ENCODE peak calls at places on chromosomes 13 and 19, in five cellular contexts. F is H1, M is IMR-90, H is H9, O is mesenchymal stem cell. P is an unnamed sample.

GRCh38 chr13:43640476-43640875 is 146.3 kb downstream of the ENOX1 start:
- DNase-seq in O (no peak), H (no peak), M (no peak), F (no peak), P (no peak)

GRCh38 chr19:47694466-47695273 is 18.6 kb upstream of the EHD2 start:
- DNase-seq in M (no peak), H (no peak), O (no peak), F (no peak), P (no peak)

GRCh38 chr19:58150328-58150921 is at the start of gene ZNF329:
- DNase-seq in O (peak), H (peak), M (peak), F (peak), P (peak)

GRCh38 chr13:30869491-30869890 is 36.6 kb upstream of the MEDAG start:
- DNase-seq in H (no peak), O (no peak), F (no peak), M (peak), P (no peak)

GRCh38 chr19:2542341-2543069 is 66.6 kb downstream of the GADD45B start:
- DNase-seq in H (peak), O (peak), M (peak), F (no peak), P (no peak)

GRCh38 chr13:24052547-24052981 is 108.0 kb upstream of the SPATA13 start:
- DNase-seq in H (no peak), M (peak), O (peak), F (no peak), P (no peak)

GRCh38 chr19:58021541-58022282 is 12.1 kb upstream of the ZSCAN1 start:
- DNase-seq in O (peak), H (peak), F (peak), M (peak), P (peak)

GRCh38 chr13:51020600-51020999 is 90.5 kb downstream of the C13orf42 start:
- DNase-seq in M (no peak), O (no peak), H (no peak), F (no peak), P (no peak)

GRCh38 chr19:46321653-46322052 is 24.8 kb downstream of the HIF3A start:
- DNase-seq in F (no peak), O (no peak), M (no peak), H (no peak), P (no peak)

GRCh38 chr13:106755542-106755941 is 187.6 kb upstream of the ARGLU1 start:
- DNase-seq in F (no peak), M (no peak), O (no peak), H (no peak), P (no peak)

GRCh38 chr13:102847272-102848234 is 1.7 kb downstream of the ERCC5 start:
- DNase-seq in F (no peak), H (no peak), O (peak), M (peak), P (no peak)

GRCh38 chr19:41302624-41303351 is 7.2 kb upstream of the CCDC97 start:
- DNase-seq in F (no peak), O (no peak), M (no peak), H (no peak), P (no peak)

GRCh38 chr19:16463991-16464575 is 7.7 kb downstream of the EPS15L1 start:
- DNase-seq in F (no peak), O (peak), M (peak), H (no peak), P (no peak)

GRCh38 chr13:21316376-21316775 is 139.9 kb downstream of the MRPL57 start:
- DNase-seq in O (no peak), M (no peak), H (no peak), F (no peak), P (no peak)

GRCh38 chr13:50512602-50513527 is 330.6 kb downstream of the DLEU7 start:
- DNase-seq in H (no peak), O (peak), F (no peak), M (peak), P (no peak)

DNA sequence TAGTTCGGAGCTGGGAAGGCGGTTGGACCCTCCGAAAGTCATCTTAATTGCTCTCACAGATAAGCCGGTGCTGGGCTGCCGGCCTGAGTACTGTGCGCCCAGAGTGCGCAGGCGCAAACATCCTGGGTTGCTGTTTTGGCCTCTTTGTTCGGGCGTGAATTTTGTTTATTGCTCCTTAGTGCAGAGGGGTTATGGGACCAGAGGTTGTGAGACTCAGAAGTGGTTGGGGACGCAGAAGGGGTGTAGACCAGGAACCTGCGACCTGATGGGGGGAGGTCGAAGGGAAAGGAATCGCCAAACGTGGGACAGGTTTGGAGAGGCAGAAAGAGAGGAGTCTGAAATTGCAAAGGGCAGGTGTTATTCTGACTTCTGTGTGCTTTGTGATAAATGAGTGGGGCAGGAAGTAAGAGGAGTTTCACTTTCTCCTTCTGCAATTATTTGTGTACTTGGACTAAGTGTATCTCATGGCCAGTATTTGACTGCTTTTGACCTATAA is 607 bp upstream of the ZNF566 start:
- DNase-seq in F (no peak), H (peak), O (no peak), M (peak), P (peak)
- H3K9ac ChIP-seq in F (peak), H (peak), O (peak), M (peak), P (no peak)

GRCh38 chr13:59643906-59644626 is 519.7 kb downstream of the DIAPH3 start:
- DNase-seq in H (no peak), O (no peak), F (no peak), M (no peak), P (no peak)
- H2BK15ac ChIP-seq in H (no peak), O (no peak), F (no peak), M (no peak), P (no peak)

GRCh38 chr13:46648166-46648607 is 95.2 kb downstream of the LRCH1 start:
- DNase-seq in F (no peak), M (peak), H (no peak), O (peak), P (no peak)
- H4K91ac ChIP-seq in F (no peak), M (no peak), H (no peak), O (no peak), P (no peak)

GRCh38 chr19:50356691-50357177 is 8.7 kb downstream of the NAPSA start:
- DNase-seq in F (no peak), H (no peak), O (no peak), M (no peak), P (no peak)

GRCh38 chr19:50357178-50358100 is 8.0 kb downstream of the NAPSA start:
- DNase-seq in M (peak), F (peak), O (peak), H (peak), P (peak)

GRCh38 chr19:50361290-50362029 is 4.0 kb downstream of the NAPSA start:
- DNase-seq in H (no peak), F (no peak), M (no peak), O (no peak), P (no peak)

GRCh38 chr19:50359432-50359818 is 6.0 kb downstream of the NAPSA start:
- DNase-seq in H (no peak), M (no peak), F (no peak), O (no peak), P (no peak)

GRCh38 chr19:50358483-50359431 is 6.7 kb downstream of the NAPSA start:
- DNase-seq in F (no peak), H (no peak), M (peak), O (no peak), P (no peak)
- H3K9ac ChIP-seq in F (no peak), H (no peak), M (peak), O (peak), P (no peak)

DNA sequence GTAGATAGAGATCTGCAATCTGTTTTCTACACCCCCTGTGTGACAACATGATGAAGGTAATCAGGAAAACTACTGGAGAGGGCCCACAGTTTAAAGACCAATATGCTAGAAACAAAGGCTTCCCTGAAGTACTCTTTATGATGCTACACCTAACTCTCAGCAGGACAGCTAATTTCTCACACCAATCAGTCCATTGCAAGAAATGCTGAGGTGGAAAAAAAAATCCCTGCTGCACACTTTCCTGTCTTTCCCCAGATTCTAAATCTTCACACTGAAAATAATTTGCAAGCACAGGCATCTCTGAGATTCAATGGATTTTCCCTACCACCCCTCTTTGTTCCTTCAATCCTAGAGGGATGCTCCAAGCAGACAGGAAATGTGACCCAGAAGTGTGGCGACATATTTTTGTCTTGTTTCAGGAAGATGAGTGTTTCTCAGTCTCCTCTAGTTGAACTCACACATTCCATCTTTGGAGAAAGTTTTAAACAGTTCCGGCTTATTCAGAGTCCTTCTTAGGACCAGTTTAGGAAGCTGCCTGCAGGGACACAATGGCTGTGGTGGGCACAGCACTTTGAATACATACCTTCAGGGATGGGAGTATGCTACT is 671.6 kb downstream of the DIAPH3 start:
- DNase-seq in F (no peak), O (peak), H (no peak), M (peak), P (no peak)
- H2BK15ac ChIP-seq in F (no peak), O (no peak), H (no peak), M (no peak), P (no peak)

GRCh38 chr19:18283338-18283737 is 1.9 kb upstream of the JUND start:
- DNase-seq in O (no peak), M (no peak), H (no peak), F (no peak), P (no peak)
- H4K91ac ChIP-seq in O (peak), M (no peak), H (no peak), F (no peak), P (no peak)

DNA sequence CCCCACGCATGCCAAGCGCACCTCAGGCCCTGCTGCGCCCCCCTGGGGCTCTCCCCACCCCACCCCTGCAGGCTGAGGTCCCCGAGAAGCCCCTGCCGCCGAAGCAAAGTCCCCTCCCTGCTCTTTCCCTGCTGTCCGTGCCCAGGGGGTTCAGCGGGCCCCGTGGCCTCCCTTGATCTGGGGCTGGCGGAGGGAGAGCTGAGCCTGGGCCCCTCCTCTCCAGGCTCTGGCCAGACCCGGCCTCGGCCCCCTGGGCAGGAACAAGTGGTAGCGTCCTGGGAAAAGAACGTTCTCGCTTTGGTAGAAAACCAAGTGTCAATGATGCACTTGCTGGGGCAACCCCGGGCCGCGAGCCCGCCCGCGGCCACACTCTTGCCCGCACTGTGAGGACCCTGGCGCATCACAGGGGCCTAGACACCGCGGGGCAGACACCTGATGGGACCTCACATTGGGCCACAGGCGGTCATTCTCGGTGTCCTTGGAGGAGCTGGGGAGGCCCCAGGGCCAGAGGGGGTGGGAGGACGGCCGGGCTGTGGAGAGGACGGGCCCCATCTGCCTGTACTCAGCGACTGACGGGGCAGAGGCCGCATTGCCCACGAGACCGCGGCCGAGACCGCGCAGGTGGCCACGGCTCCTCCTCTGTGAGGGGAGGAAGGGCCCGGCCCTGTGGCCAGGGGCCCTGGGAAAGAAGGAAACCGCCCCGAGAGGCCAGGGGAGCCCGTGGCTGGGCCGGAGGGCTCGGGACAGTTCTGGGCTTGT is 29.0 kb downstream of the GPX4 start:
- DNase-seq in O (peak), H (no peak), M (no peak), F (no peak), P (no peak)
- H3K9ac ChIP-seq in O (peak), H (no peak), M (peak), F (no peak), P (peak)

DNA sequence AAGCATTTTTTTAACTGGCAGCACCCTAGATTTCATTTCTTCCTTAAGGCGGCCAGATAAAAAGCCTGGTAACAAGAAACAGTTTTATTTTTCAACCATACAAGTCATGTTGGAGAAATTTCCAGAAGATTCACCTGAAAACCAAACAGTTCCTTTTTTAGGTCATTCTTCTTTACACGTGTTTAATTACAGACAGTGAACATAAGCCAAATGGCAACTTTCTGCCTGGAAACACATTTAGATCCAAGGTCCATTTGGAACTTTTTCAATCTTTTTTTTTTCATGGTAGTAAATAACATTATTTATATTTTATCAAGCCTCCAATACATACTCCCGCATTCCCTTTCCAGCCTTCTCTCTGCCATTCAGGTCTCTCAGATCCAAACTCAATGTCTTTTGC is 886.1 kb upstream of the MIR17HG start:
- DNase-seq in M (no peak), F (no peak), O (no peak), H (no peak), P (no peak)
- H2BK15ac ChIP-seq in M (no peak), F (no peak), O (no peak), H (no peak), P (no peak)

DNA sequence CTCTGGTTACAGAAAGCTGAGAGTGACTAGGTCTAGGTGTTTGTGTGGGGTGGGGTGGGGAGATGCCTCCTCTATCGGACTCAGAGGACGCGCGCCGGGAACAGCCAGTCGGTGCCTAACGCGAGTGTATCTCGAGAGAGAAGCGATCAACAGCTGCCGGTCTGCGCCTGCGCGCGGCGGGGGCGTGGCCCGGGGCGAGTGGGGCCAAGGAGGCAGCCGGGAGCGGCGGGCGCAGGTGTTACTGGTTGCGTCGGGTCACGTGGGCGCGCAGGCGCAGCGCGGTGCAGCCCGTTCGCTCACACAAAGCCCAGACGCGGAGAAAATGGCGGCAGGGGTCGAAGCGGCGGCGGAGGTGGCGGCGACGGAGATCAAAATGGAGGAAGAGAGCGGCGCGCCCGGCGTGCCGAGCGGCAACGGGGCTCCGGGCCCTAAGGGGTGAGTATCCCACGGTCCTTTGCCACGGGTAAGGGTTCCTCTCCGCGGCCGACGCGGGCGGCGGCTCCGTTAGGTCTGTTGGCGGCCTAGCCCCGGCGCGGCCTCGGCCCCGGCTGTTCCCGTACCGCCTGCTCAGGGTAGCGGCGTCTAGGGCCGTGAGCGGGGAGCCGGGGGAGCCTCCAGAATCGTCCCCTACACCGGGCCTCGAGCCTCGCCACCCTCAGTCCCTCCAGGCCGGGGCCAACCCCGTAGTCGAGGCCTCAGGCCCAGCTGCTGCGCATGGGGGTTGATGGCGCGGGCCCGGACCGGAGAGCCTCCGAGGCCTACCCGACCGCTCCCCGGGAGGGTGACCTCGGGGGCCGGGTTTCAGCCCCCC is at the start of gene HNRNPM:
- DNase-seq in O (peak), M (peak), F (peak), H (peak), P (peak)
- H4K91ac ChIP-seq in O (peak), M (peak), F (peak), H (peak), P (peak)